ENCODE peak calls at places on chromosomes 2 and 18, in five cellular contexts. B, D, K, A and Z are unnamed samples.

GRCh38 chr2:239803102-239803763 is 221.9 kb downstream of the NDUFA10 start:
- DNase-seq in D (peak; percentile 33), B (no peak), K (no peak), A (no peak), Z (no peak)

GRCh38 chr2:229905601-229906000 is 16.2 kb downstream of the TRIP12 start:
- DNase-seq in K (no peak), D (no peak), A (no peak), B (no peak), Z (no peak)

GRCh38 chr2:17518212-17519154 is at the start of gene RAD51AP2:
- DNase-seq in D (peak; percentile 95), B (peak; percentile 88), A (peak; percentile 87), K (peak; percentile 95), Z (peak; percentile 89)

GRCh38 chr2:212177724-212178123 is 360.9 kb downstream of the ERBB4 start:
- DNase-seq in B (no peak), K (no peak), A (no peak), D (no peak), Z (no peak)

GRCh38 chr2:191696001-191696400 is 18.1 kb downstream of the NABP1 start:
- DNase-seq in B (peak; percentile 48), D (peak; percentile 72), A (peak; percentile 48), K (peak; percentile 88), Z (peak; percentile 31)

GRCh38 chr2:9554841-9555337 is 741 bp downstream of the ADAM17 start:
- DNase-seq in A (no peak), B (peak; percentile 49), K (peak; percentile 86), D (no peak), Z (no peak)

GRCh38 chr2:58155160-58155778 is 85.9 kb downstream of the FANCL start:
- DNase-seq in B (no peak), K (no peak), D (no peak), A (no peak), Z (no peak)

GRCh38 chr18:48861181-48861715 is 89.5 kb downstream of the SMAD7 start:
- DNase-seq in K (no peak), B (no peak), D (no peak), A (no peak), Z (no peak)

GRCh38 chr2:139967665-139968064 is 1187.5 kb upstream of the NXPH2 start:
- DNase-seq in K (no peak), B (no peak), D (no peak), A (no peak), Z (no peak)

GRCh38 chr2:230575640-230576324 is 136.9 kb upstream of the CAB39 start:
- DNase-seq in A (no peak), B (no peak), K (no peak), D (no peak), Z (no peak)

GRCh38 chr18:12531747-12532146 is 124.0 kb downstream of the PRELID3A start:
- DNase-seq in A (no peak), K (no peak), D (no peak), B (no peak), Z (no peak)

GRCh38 chr2:209411296-209411695 is 12.6 kb upstream of the MAP2 start:
- DNase-seq in A (no peak), K (no peak), B (no peak), D (no peak), Z (no peak)

GRCh38 chr18:49250819-49251388 is 209.5 kb downstream of the DYM start:
- DNase-seq in B (no peak), K (peak; percentile 25), A (no peak), D (no peak), Z (no peak)

GRCh38 chr18:58756148-58756547 is 84.9 kb downstream of the MALT1 start:
- DNase-seq in B (no peak), A (no peak), D (no peak), K (no peak), Z (no peak)

GRCh38 chr2:235898766-235899165 is 269.4 kb downstream of the GBX2 start:
- DNase-seq in A (no peak), B (no peak), D (no peak), K (peak; percentile 28), Z (no peak)

GRCh38 chr2:232340171-232340935 is 38.2 kb upstream of the ALPP start:
- DNase-seq in B (no peak), K (no peak), A (no peak), D (peak; percentile 54), Z (peak; percentile 9)

DNA sequence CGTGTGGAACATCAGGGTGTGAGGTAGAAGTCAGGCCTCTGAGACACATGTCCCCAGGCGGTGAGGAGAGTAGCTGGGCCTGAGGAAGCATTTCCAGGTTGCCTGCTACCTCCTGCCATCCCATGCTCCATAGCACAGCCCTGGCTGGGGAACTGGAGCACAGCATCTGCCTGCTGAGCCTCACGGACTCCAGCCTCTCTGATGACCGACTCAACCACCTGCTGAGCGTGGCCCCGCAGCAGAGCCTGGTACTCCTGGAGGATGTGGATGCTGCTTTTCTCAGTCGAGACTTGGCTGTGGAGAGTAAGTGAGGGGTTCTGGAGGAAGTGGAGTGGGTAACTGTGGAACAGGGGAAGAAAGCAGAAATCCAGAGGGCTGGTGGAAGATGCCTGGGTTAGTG is 2.9 kb downstream of the BCS1L start:
- DNase-seq in A (no peak), B (no peak), K (no peak), D (peak; percentile 42), Z (no peak)
- H3K36me3 ChIP-seq in A (peaks cover 75% of the 10 kb centered on the region), B (peaks cover 51% of the 10 kb centered on the region), K (peaks cover 31% of the 10 kb centered on the region), D (peaks cover 45% of the 10 kb centered on the region), Z (peaks cover 59% of the 10 kb centered on the region)

GRCh38 chr2:196066794-196067382 is 1.7 kb downstream of the DNAH7 start:
- DNase-seq in K (no peak), A (no peak), B (no peak), D (no peak), Z (no peak)
- TF ChIP-seq CTCF in K (peak; percentile 53), A (peak; percentile 51), B (peak; percentile 59), D (peak; percentile 19), Z (peak; percentile 76)

GRCh38 chr18:45896991-45897390 is 70.1 kb downstream of the EPG5 start:
- DNase-seq in A (no peak), B (no peak), K (no peak), D (no peak), Z (no peak)
- H3K36me3 ChIP-seq in A (peaks cover 93% of the 10 kb centered on the region), B (peaks cover 34% of the 10 kb centered on the region), K (peaks cover 11% of the 10 kb centered on the region), D (peaks cover 17% of the 10 kb centered on the region), Z (peaks cover 81% of the 10 kb centered on the region)

GRCh38 chr2:166060191-166060590 is 67.6 kb downstream of the SCN1A start:
- DNase-seq in K (no peak), D (no peak), A (no peak), B (no peak), Z (no peak)

GRCh38 chr2:166057363-166058169 is 70.3 kb downstream of the SCN1A start:
- DNase-seq in K (peak; percentile 56), B (no peak), A (no peak), D (no peak), Z (no peak)
- TF ChIP-seq CTCF in K (peak; percentile 53), B (peak; percentile 20), A (peak; percentile 51), D (peak; percentile 5), Z (peak; percentile 59)

GRCh38 chr2:222295368-222296041 is 3.3 kb downstream of the PAX3 start:
- DNase-seq in K (peak; percentile 44), A (no peak), B (no peak), D (no peak), Z (no peak)
- H3K36me3 ChIP-seq in K (no peaks in the 10 kb centered on the region), A (peaks cover 37% of the 10 kb centered on the region), B (no peaks in the 10 kb centered on the region), D (no peaks in the 10 kb centered on the region), Z (no peaks in the 10 kb centered on the region)

GRCh38 chr2:151808258-151809072 is 19.8 kb downstream of the ARL5A start:
- DNase-seq in D (no peak), K (no peak), B (no peak), A (no peak), Z (no peak)
- TF ChIP-seq CTCF in D (no peak), K (peak; percentile 45), B (no peak), A (peak; percentile 68), Z (peak; percentile 66)

GRCh38 chr2:224506494-224506893 is 78.7 kb downstream of the CUL3 start:
- DNase-seq in B (no peak), A (no peak), K (no peak), D (no peak), Z (no peak)
- H3K36me3 ChIP-seq in B (peaks cover 34% of the 10 kb centered on the region), A (peaks cover 53% of the 10 kb centered on the region), K (peaks cover 5% of the 10 kb centered on the region), D (peaks cover 26% of the 10 kb centered on the region), Z (peaks cover 45% of the 10 kb centered on the region)